ENCODE peak calls at places on chromosomes 13 and 19, in seven cellular contexts. I is IMR-90, Z is neuronal stem cell, E is K562, A is kidney, F is H1, G is neural progenitor cell. V is an unnamed sample. For H3K4me1, the result is how much of the 10 kb centered on the place peaks cover.

GRCh38 chr13:93865235-93865634 is 614.2 kb downstream of the DCT start:
- DNase-seq in I (no peak), Z (no peak), E (no peak), A (no peak), F (no peak), G (no peak), V (no peak)

GRCh38 chr19:33412617-33413425 is 39.3 kb downstream of the CEBPG start:
- DNase-seq in I (no peak), Z (no peak), E (no peak), A (peak), F (no peak), G (no peak), V (no peak)

GRCh38 chr19:52637718-52638585 is at the start of gene ZNF83:
- DNase-seq in I (peak), Z (peak), E (peak), A (peak), F (peak), G (peak), V (peak)

GRCh38 chr19:50490991-50491472 is 14.4 kb upstream of the GARIN5A start:
- DNase-seq in I (no peak), Z (no peak), E (no peak), A (peak), F (no peak), G (no peak), V (no peak)

GRCh38 chr19:55493650-55494171 is 5.5 kb downstream of the SSC5D start:
- DNase-seq in I (no peak), Z (no peak), E (no peak), A (peak), F (no peak), G (no peak), V (no peak)

GRCh38 chr13:35789335-35790166 is 313.1 kb upstream of the MAB21L1 start:
- DNase-seq in I (peak), Z (peak), E (peak), A (no peak), F (no peak), G (peak), V (peak)

GRCh38 chr19:33394006-33394722 is 20.7 kb downstream of the CEBPG start:
- DNase-seq in I (peak), Z (no peak), E (no peak), A (peak), F (no peak), G (no peak), V (peak)

GRCh38 chr19:6825076-6825774 is 52.7 kb downstream of the VAV1 start:
- DNase-seq in I (no peak), Z (no peak), E (no peak), A (no peak), F (no peak), G (no peak), V (no peak)

GRCh38 chr19:41299046-41299754 is 10.8 kb upstream of the CCDC97 start:
- DNase-seq in I (no peak), Z (no peak), E (no peak), A (no peak), F (no peak), G (no peak), V (no peak)

GRCh38 chr13:72839831-72840426 is 58.0 kb downstream of the PIBF1 start:
- DNase-seq in I (peak), Z (peak), E (peak), A (no peak), F (peak), G (peak), V (peak)

GRCh38 chr19:40502647-40503046 is 35.8 kb downstream of the SPTBN4 start:
- DNase-seq in I (no peak), Z (no peak), E (peak), A (no peak), F (no peak), G (peak), V (no peak)

GRCh38 chr13:73715910-73716257 is 418.3 kb downstream of the KLF12 start:
- DNase-seq in I (no peak), Z (no peak), E (no peak), A (no peak), F (no peak), G (no peak), V (no peak)

GRCh38 chr13:113765241-113765910 is 6.3 kb downstream of the TMEM255B start:
- DNase-seq in I (no peak), Z (no peak), E (no peak), A (no peak), F (no peak), G (no peak), V (peak)

GRCh38 chr13:24746618-24747247 is 17.2 kb upstream of the RNF17 start:
- DNase-seq in I (no peak), Z (peak), E (no peak), A (no peak), F (peak), G (peak), V (peak)

GRCh38 chr13:99501952-99502310 is 659 bp downstream of the TM9SF2 start:
- DNase-seq in I (peak), Z (no peak), E (peak), A (no peak), F (no peak), G (no peak), V (peak)

GRCh38 chr13:20101467-20102316 is 59.2 kb downstream of the GJA3 start:
- DNase-seq in I (no peak), Z (no peak), E (no peak), A (no peak), F (no peak), G (no peak), V (no peak)

GRCh38 chr13:43242040-43242439 is 218.7 kb downstream of the DNAJC15 start:
- DNase-seq in I (peak), Z (no peak), E (no peak), A (no peak), F (no peak), G (no peak), V (no peak)

GRCh38 chr19:49689133-49690072 is at the start of gene ADM5:
- DNase-seq in I (no peak), Z (no peak), E (no peak), A (no peak), F (peak), G (peak), V (no peak)

GRCh38 chr13:44819245-44819644 is 170.0 kb downstream of the NUFIP1 start:
- DNase-seq in I (peak), Z (no peak), E (no peak), A (no peak), F (no peak), G (no peak), V (peak)

GRCh38 chr13:77222000-77222690 is 104.7 kb downstream of the MYCBP2 start:
- DNase-seq in I (no peak), Z (no peak), E (no peak), A (no peak), F (no peak), G (no peak), V (no peak)

GRCh38 chr19:8370176-8371010 is 6.4 kb downstream of the ANGPTL4 start:
- DNase-seq in I (no peak), Z (no peak), E (no peak), A (no peak), F (no peak), G (no peak), V (no peak)

GRCh38 chr13:44207476-44207875 is 166.1 kb upstream of the SERP2 start:
- DNase-seq in I (no peak), Z (no peak), E (no peak), A (no peak), F (no peak), G (no peak), V (no peak)

GRCh38 chr19:41616785-41617621 is 9.9 kb downstream of the CEACAM4 start:
- DNase-seq in I (peak), Z (no peak), E (peak), A (no peak), F (no peak), G (peak), V (peak)

GRCh38 chr19:39941615-39942507 is 7.4 kb upstream of the FCGBP start:
- DNase-seq in I (peak), Z (peak), E (no peak), A (no peak), F (no peak), G (peak), V (no peak)

DNA sequence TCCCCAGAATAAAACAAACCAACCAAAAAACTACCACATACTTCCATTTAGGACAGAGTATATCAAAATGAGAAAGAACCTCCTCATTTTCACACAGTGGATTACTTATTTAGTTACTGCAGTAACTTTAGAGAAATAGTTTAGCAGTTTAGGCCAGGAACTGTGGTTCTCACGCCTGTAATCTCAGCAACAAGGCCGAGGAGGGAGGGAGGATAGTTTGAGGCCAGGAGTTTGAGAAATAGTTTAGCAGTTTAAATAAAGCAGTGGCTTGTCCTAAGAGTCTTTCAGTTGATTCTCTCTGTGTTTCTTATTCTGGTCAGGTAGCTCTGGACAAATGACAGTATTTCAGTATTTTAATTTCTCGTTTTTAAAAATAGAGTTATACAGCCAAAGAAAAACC is 9.4 kb downstream of the HMGB1 start:
- DNase-seq in I (no peak), Z (no peak), E (no peak), A (no peak), F (no peak), G (no peak), V (no peak)
- H3K4me1 ChIP-seq in I (under half), Z (under half), E (under half), A (under half), F (under half), G (under half), V (under half)

DNA sequence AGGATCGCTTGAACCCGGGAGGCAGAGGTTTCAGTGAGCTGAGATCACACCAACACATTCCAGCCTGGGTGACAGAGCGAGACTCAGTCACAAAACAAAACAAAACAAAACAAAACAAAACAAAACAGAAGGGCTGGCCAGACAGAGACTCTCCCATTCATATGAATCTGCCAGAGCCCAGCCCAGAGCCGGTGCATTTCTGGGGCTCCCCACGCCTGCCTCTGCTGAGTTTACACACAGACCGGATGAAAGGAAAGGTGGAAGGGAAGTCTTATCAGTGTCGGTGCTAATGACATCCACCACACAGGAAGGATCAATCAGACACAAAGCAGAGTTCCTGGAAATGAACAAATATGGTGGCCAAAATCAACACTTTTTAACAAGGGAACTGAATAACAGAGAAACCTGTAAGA is 6.8 kb downstream of the TRAPPC6A start:
- DNase-seq in I (no peak), Z (no peak), E (peak), A (no peak), F (no peak), G (no peak), V (no peak)
- H3K9ac ChIP-seq in I (no peak), Z (no peak), E (peak), A (no peak), F (no peak), G (peak), V (no peak)

GRCh38 chr19:1860133-1860775 is 3.1 kb downstream of the KLF16 start:
- DNase-seq in I (peak), Z (peak), E (peak), A (peak), F (peak), G (peak), V (peak)
- H3K4me3 ChIP-seq in I (peak), Z (no peak), E (peak), A (peak), F (peak), G (peak), V (peak)

GRCh38 chr19:29706635-29707034 is 8.4 kb downstream of the C19orf12 start:
- DNase-seq in I (no peak), Z (no peak), E (no peak), A (no peak), F (no peak), G (no peak), V (no peak)
- H3K4me1 ChIP-seq in I (under half), Z (under half), E (under half), A (under half), F (under half), G (under half), V (half or more)

GRCh38 chr19:19050731-19051130 is 13.1 kb upstream of the SLC25A42 start:
- DNase-seq in I (no peak), Z (no peak), E (no peak), A (no peak), F (no peak), G (no peak), V (no peak)
- H3K9ac ChIP-seq in I (no peak), Z (no peak), E (no peak), A (no peak), F (no peak), G (no peak), V (no peak)

GRCh38 chr13:33610471-33611015 is 207.4 kb upstream of the RFC3 start:
- DNase-seq in I (no peak), Z (peak), E (peak), A (peak), F (peak), G (peak), V (no peak)
- H3K4me3 ChIP-seq in I (no peak), Z (peak), E (no peak), A (peak), F (no peak), G (peak), V (no peak)

GRCh38 chr13:26658972-26659371 is 101.5 kb downstream of the WASF3 start:
- DNase-seq in I (no peak), Z (no peak), E (no peak), A (no peak), F (no peak), G (no peak), V (no peak)
- H3K4me1 ChIP-seq in I (under half), Z (under half), E (under half), A (under half), F (under half), G (under half), V (under half)

DNA sequence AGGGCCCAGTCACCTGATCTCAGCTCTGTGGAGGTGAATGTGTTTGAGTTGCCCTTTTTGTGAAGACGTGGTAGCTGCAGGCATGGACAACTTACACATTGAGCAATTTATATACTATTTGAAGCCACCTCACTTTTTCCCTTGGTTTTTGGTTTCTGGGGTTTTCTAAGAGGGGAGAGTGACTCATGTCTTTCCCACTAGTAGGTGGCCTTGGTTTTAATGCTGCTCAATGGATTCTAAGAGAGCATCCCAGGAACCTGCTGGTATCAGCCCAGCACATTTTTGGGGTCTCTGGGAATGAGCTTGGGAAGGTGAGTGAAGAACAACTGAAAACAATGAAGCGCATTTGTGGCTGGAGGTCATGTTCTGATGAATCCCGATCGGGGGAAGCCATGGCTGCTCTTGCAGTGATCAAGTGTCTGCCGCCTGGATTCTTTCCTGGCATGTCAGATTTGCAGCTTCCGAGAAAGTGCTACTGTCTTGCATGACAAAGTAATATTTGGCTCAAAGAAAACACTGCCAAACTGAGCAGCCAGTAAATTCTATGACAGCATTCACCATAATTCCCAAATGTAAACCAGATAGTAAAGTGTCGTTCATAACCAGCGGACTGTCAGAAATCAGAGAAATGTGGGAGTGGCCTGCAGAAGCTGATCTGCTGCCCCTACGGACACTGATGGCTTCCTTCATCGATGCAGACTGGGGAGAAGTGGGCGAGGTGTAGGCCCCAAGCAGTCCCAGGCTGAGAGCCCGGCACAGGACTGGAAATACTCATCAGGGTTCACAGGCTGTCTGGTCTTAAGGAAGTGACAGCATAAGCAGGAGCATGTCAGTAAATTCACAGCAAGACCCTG is 98.7 kb downstream of the COL4A2 start:
- DNase-seq in I (peak), Z (no peak), E (no peak), A (no peak), F (no peak), G (no peak), V (peak)
- H3K9ac ChIP-seq in I (peak), Z (no peak), E (no peak), A (no peak), F (no peak), G (no peak), V (peak)

DNA sequence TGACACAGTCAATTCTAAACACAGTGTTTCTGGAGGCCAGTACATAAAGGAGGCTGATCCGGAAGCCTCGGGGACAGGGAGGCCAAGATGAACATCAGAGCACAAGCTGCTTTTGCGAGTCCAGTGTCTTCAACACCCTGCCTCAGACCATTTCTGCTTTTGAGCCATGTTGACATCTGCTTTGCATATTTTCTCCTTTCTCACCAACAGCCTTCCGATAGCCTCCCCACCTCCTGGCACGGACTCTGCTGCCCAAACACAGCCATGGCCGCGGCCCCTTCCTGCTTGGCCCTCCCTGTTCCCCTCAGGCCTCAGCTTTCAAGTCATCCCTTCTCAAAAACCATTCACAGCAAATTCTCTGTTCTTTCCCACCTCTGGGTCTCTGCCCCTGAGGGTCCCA is 3.6 kb downstream of the LRRC25 start:
- DNase-seq in I (no peak), Z (no peak), E (no peak), A (no peak), F (no peak), G (no peak), V (no peak)
- H3K4me3 ChIP-seq in I (no peak), Z (no peak), E (no peak), A (no peak), F (no peak), G (no peak), V (no peak)

GRCh38 chr19:11556634-11557420 is 2.2 kb downstream of the ELOF1 start:
- DNase-seq in I (no peak), Z (no peak), E (no peak), A (no peak), F (no peak), G (no peak), V (no peak)
- H3K4me1 ChIP-seq in I (under half), Z (under half), E (under half), A (under half), F (under half), G (under half), V (under half)

V was measured in adipocyte.